ENCODE peak calls at places on chromosomes 16 and 17, in nine cellular contexts. F is psoas muscle, V is H1, M is brain microvascular endothelial cell, W is fibroblast of lung, H is ovary, S is uterus, D is tibial artery, L is lower lobe of right lung. O is an unnamed sample.

GRCh38 chr16:27217256-27217655 is 13.9 kb downstream of the KDM8 start:
- DNase-seq in F (no peak), V (no peak), M (peak; percentile 82), W (peak; percentile 53), H (no peak), S (peak; percentile 38), D (no peak), L (no peak), O (no peak)

GRCh38 chr17:6549384-6550036 is 6.8 kb downstream of the PITPNM3 start:
- DNase-seq in F (no peak), V (no peak), M (no peak), W (no peak), H (no peak), S (no peak), D (no peak), L (no peak), O (no peak)

GRCh38 chr17:16930571-16931317 is 41.2 kb downstream of the TNFRSF13B start:
- DNase-seq in F (no peak), V (no peak), M (no peak), W (no peak), H (no peak), S (no peak), D (no peak), L (no peak), O (no peak)

GRCh38 chr16:25893332-25893731 is 201.6 kb downstream of the HS3ST4 start:
- DNase-seq in F (no peak), V (no peak), M (no peak), W (no peak), H (no peak), S (no peak), D (no peak), L (no peak), O (no peak)

GRCh38 chr16:785563-786535 is 2.3 kb downstream of the RPUSD1 start:
- DNase-seq in F (peak; percentile 71), V (peak; percentile 97), M (peak; percentile 27), W (peak; percentile 41), H (peak; percentile 58), S (peak; percentile 37), D (peak; percentile 38), L (peak; percentile 87), O (peak; percentile 69)

GRCh38 chr17:81512560-81512983 is at the start of gene ACTG1:
- DNase-seq in F (peak; percentile 93), V (peak; percentile 91), M (peak; percentile 87), W (peak; percentile 92), H (peak; percentile 95), S (peak; percentile 96), D (peak; percentile 90), L (peak; percentile 95), O (peak; percentile 91)

GRCh38 chr17:12395733-12396354 is 269.8 kb upstream of the MYOCD start:
- DNase-seq in F (no peak), V (peak; percentile 68), M (peak; percentile 35), W (no peak), H (no peak), S (no peak), D (no peak), L (no peak), O (no peak)

GRCh38 chr17:81416612-81417011 is 21.4 kb downstream of the BAHCC1 start:
- DNase-seq in F (no peak), V (no peak), M (no peak), W (no peak), H (no peak), S (no peak), D (no peak), L (no peak), O (no peak)

GRCh38 chr17:60535382-60536279 is 9.6 kb upstream of the APPBP2 start:
- DNase-seq in F (no peak), V (no peak), M (peak; percentile 52), W (peak; percentile 96), H (no peak), S (no peak), D (no peak), L (no peak), O (no peak)

GRCh38 chr16:79173910-79174309 is 426.6 kb downstream of the MAF start:
- DNase-seq in F (no peak), V (no peak), M (no peak), W (no peak), H (no peak), S (no peak), D (no peak), L (no peak), O (no peak)

GRCh38 chr16:56747486-56748045 is 17.6 kb downstream of the NUP93 start:
- DNase-seq in F (no peak), V (no peak), M (no peak), W (no peak), H (no peak), S (no peak), D (no peak), L (no peak), O (no peak)

GRCh38 chr17:74380086-74380958 is 13.0 kb downstream of the GPR142 start:
- DNase-seq in F (peak; percentile 50), V (peak; percentile 56), M (no peak), W (no peak), H (no peak), S (no peak), D (peak; percentile 39), L (no peak), O (no peak)

GRCh38 chr17:55549140-55549539 is 37.9 kb upstream of the SMIM36 start:
- DNase-seq in F (no peak), V (no peak), M (peak; percentile 10), W (no peak), H (no peak), S (no peak), D (no peak), L (no peak), O (peak; percentile 8)

GRCh38 chr16:59573528-59574271 is 839.6 kb upstream of the GOT2 start:
- DNase-seq in F (no peak), V (no peak), M (peak; percentile 83), W (peak; percentile 88), H (no peak), S (no peak), D (no peak), L (no peak), O (no peak)

GRCh38 chr16:14427371-14427948 is 202.6 kb downstream of the PARN start:
- DNase-seq in F (no peak), V (no peak), M (no peak), W (no peak), H (no peak), S (no peak), D (no peak), L (no peak), O (no peak)

GRCh38 chr16:85668676-85669424 is 19.9 kb downstream of the GINS2 start:
- DNase-seq in F (no peak), V (no peak), M (no peak), W (no peak), H (peak; percentile 8), S (no peak), D (no peak), L (peak; percentile 12), O (no peak)

GRCh38 chr16:85673529-85674417 is 15.0 kb downstream of the GINS2 start:
- DNase-seq in F (no peak), V (no peak), M (peak; percentile 60), W (peak; percentile 67), H (peak; percentile 73), S (no peak), D (no peak), L (peak; percentile 74), O (no peak)

GRCh38 chr16:85674418-85674755 is 14.4 kb downstream of the GINS2 start:
- DNase-seq in F (no peak), V (no peak), M (no peak), W (no peak), H (no peak), S (no peak), D (no peak), L (no peak), O (no peak)

GRCh38 chr16:85667841-85668413 is 20.8 kb downstream of the GINS2 start:
- DNase-seq in F (no peak), V (no peak), M (no peak), W (no peak), H (peak; percentile 14), S (no peak), D (no peak), L (peak; percentile 30), O (no peak)

GRCh38 chr16:85670840-85671239 is 17.9 kb downstream of the GINS2 start:
- DNase-seq in F (no peak), V (no peak), M (no peak), W (no peak), H (peak; percentile 12), S (no peak), D (no peak), L (peak; percentile 15), O (no peak)
- H3K36me3 ChIP-seq in F (peaks cover 97% of the 10 kb centered on the region), V (peaks cover 51% of the 10 kb centered on the region), M (peaks cover 41% of the 10 kb centered on the region), W (peaks cover 20% of the 10 kb centered on the region), H (no peaks in the 10 kb centered on the region), S (no peaks in the 10 kb centered on the region), D (peaks cover 72% of the 10 kb centered on the region), L (peaks cover 91% of the 10 kb centered on the region), O (peaks cover 50% of the 10 kb centered on the region)

GRCh38 chr17:44211281-44212265 is 7.9 kb downstream of the UBTF start:
- DNase-seq in F (no peak), V (no peak), M (no peak), W (no peak), H (no peak), S (no peak), D (no peak), L (peak; percentile 39), O (no peak)
- H3K36me3 ChIP-seq in F (peaks cover 85% of the 10 kb centered on the region), V (peaks cover 41% of the 10 kb centered on the region), M (peaks cover 67% of the 10 kb centered on the region), W (peaks cover 57% of the 10 kb centered on the region), H (no peaks in the 10 kb centered on the region), S (no peaks in the 10 kb centered on the region), D (peaks cover 100% of the 10 kb centered on the region), L (peaks cover 98% of the 10 kb centered on the region), O (peaks cover 64% of the 10 kb centered on the region)

GRCh38 chr16:64997121-64997520 is 124.7 kb downstream of the CDH11 start:
- DNase-seq in F (no peak), V (no peak), M (no peak), W (no peak), H (no peak), S (no peak), D (no peak), L (no peak), O (no peak)

GRCh38 chr16:64991011-64991410 is 130.9 kb downstream of the CDH11 start:
- DNase-seq in F (no peak), V (no peak), M (no peak), W (no peak), H (no peak), S (no peak), D (no peak), L (no peak), O (no peak)

GRCh38 chr16:64996641-64997040 is 125.2 kb downstream of the CDH11 start:
- DNase-seq in F (no peak), V (no peak), M (no peak), W (no peak), H (no peak), S (no peak), D (no peak), L (no peak), O (no peak)

GRCh38 chr16:64990101-64990500 is 131.8 kb downstream of the CDH11 start:
- DNase-seq in F (no peak), V (no peak), M (no peak), W (no peak), H (no peak), S (no peak), D (no peak), L (no peak), O (no peak)

GRCh38 chr16:64993464-64993863 is 128.4 kb downstream of the CDH11 start:
- DNase-seq in F (no peak), V (no peak), M (no peak), W (no peak), H (no peak), S (no peak), D (no peak), L (no peak), O (no peak)
- H3K36me3 ChIP-seq in F (no peaks in the 10 kb centered on the region), V (no peaks in the 10 kb centered on the region), M (peaks cover 59% of the 10 kb centered on the region), W (peaks cover 13% of the 10 kb centered on the region), H (no peaks in the 10 kb centered on the region), S (no peaks in the 10 kb centered on the region), D (peaks cover 47% of the 10 kb centered on the region), L (peaks cover 15% of the 10 kb centered on the region), O (no peaks in the 10 kb centered on the region)

GRCh38 chr16:74298104-74298503 is 1.5 kb downstream of the PSMD7 start:
- DNase-seq in F (no peak), V (no peak), M (no peak), W (no peak), H (no peak), S (no peak), D (no peak), L (no peak), O (no peak)
- H3K36me3 ChIP-seq in F (peaks cover 49% of the 10 kb centered on the region), V (peaks cover 27% of the 10 kb centered on the region), M (peaks cover 44% of the 10 kb centered on the region), W (peaks cover 9% of the 10 kb centered on the region), H (no peaks in the 10 kb centered on the region), S (no peaks in the 10 kb centered on the region), D (peaks cover 40% of the 10 kb centered on the region), L (peaks cover 46% of the 10 kb centered on the region), O (peaks cover 46% of the 10 kb centered on the region)